ENCODE peak calls at places on chromosomes 11 and 22, in seven cellular contexts. One of them, this sample, is unnamed.

GRCh38 chr11:100687032-100687629 is at the start of gene ARHGAP42:
- DNase-seq in tibial artery: peak; percentile 81
- DNase-seq in suprapubic skin: peak; percentile 85
- DNase-seq in Caco-2: peak; percentile 83
- DNase-seq in PC-3: peak; percentile 72
- DNase-seq in heart left ventricle: peak; percentile 84
- DNase-seq in K562: peak; percentile 53
- DNase-seq in this sample: no peak

GRCh38 chr11:35418847-35419712 is at the start of gene SLC1A2:
- DNase-seq in tibial artery: no peak
- DNase-seq in heart left ventricle: peak; percentile 66
- DNase-seq in suprapubic skin: no peak
- DNase-seq in Caco-2: no peak
- DNase-seq in K562: no peak
- DNase-seq in PC-3: no peak
- DNase-seq in this sample: no peak

GRCh38 chr22:50656122-50657070 is 16.2 kb upstream of the SHANK3 start:
- DNase-seq in heart left ventricle: no peak
- DNase-seq in Caco-2: no peak
- DNase-seq in tibial artery: no peak
- DNase-seq in suprapubic skin: no peak
- DNase-seq in PC-3: peak; percentile 73
- DNase-seq in K562: no peak
- DNase-seq in this sample: peak; percentile 24

GRCh38 chr11:56819916-56820315 is 71.4 kb upstream of the OR9G4 start:
- DNase-seq in K562: no peak
- DNase-seq in tibial artery: no peak
- DNase-seq in heart left ventricle: no peak
- DNase-seq in suprapubic skin: no peak
- DNase-seq in Caco-2: no peak
- DNase-seq in PC-3: no peak
- DNase-seq in this sample: no peak

GRCh38 chr22:17095538-17095937 is 10.7 kb downstream of the IL17RA start:
- DNase-seq in Caco-2: no peak
- DNase-seq in tibial artery: peak; percentile 31
- DNase-seq in heart left ventricle: no peak
- DNase-seq in K562: no peak
- DNase-seq in PC-3: no peak
- DNase-seq in suprapubic skin: peak; percentile 4
- DNase-seq in this sample: no peak

GRCh38 chr11:67490727-67491065 is 7.9 kb downstream of the AIP start:
- DNase-seq in suprapubic skin: peak; percentile 76
- DNase-seq in K562: no peak
- DNase-seq in PC-3: no peak
- DNase-seq in heart left ventricle: peak; percentile 64
- DNase-seq in tibial artery: no peak
- DNase-seq in Caco-2: no peak
- DNase-seq in this sample: no peak

GRCh38 chr22:40855960-40856512 is 403 bp downstream of the ST13 start:
- DNase-seq in PC-3: no peak
- DNase-seq in Caco-2: peak; percentile 37
- DNase-seq in tibial artery: no peak
- DNase-seq in suprapubic skin: no peak
- DNase-seq in K562: peak; percentile 16
- DNase-seq in heart left ventricle: no peak
- DNase-seq in this sample: no peak

GRCh38 chr11:32304521-32304920 is 130.8 kb downstream of the WT1 start:
- DNase-seq in Caco-2: no peak
- DNase-seq in K562: no peak
- DNase-seq in suprapubic skin: no peak
- DNase-seq in PC-3: no peak
- DNase-seq in tibial artery: no peak
- DNase-seq in heart left ventricle: no peak
- DNase-seq in this sample: no peak

GRCh38 chr11:31355131-31355530 is 14.4 kb downstream of the DCDC1 start:
- DNase-seq in K562: no peak
- DNase-seq in PC-3: no peak
- DNase-seq in heart left ventricle: no peak
- DNase-seq in suprapubic skin: no peak
- DNase-seq in tibial artery: no peak
- DNase-seq in Caco-2: no peak
- DNase-seq in this sample: peak; percentile 61

GRCh38 chr11:95134491-95134890 is 44.8 kb downstream of the ENDOD1 start:
- DNase-seq in heart left ventricle: no peak
- DNase-seq in suprapubic skin: no peak
- DNase-seq in Caco-2: no peak
- DNase-seq in PC-3: peak; percentile 95
- DNase-seq in tibial artery: no peak
- DNase-seq in K562: no peak
- DNase-seq in this sample: peak; percentile 53

GRCh38 chr11:27353593-27354358 is 9.2 kb downstream of the CCDC34 start:
- DNase-seq in heart left ventricle: no peak
- DNase-seq in Caco-2: no peak
- DNase-seq in tibial artery: no peak
- DNase-seq in PC-3: no peak
- DNase-seq in suprapubic skin: no peak
- DNase-seq in K562: no peak
- DNase-seq in this sample: peak; percentile 44

GRCh38 chr22:32050678-32051515 is 7.8 kb downstream of the SLC5A1 start:
- DNase-seq in K562: peak; percentile 30
- DNase-seq in suprapubic skin: peak; percentile 82
- DNase-seq in tibial artery: no peak
- DNase-seq in Caco-2: peak; percentile 38
- DNase-seq in heart left ventricle: no peak
- DNase-seq in PC-3: peak; percentile 88
- DNase-seq in this sample: peak; percentile 63

GRCh38 chr11:114822038-114822437 is 143.7 kb downstream of the NXPE2 start:
- DNase-seq in suprapubic skin: no peak
- DNase-seq in tibial artery: no peak
- DNase-seq in Caco-2: no peak
- DNase-seq in K562: no peak
- DNase-seq in heart left ventricle: no peak
- DNase-seq in PC-3: no peak
- DNase-seq in this sample: no peak

GRCh38 chr22:48578138-48579034 is 1249.3 kb downstream of the BRD1 start:
- DNase-seq in tibial artery: no peak
- DNase-seq in heart left ventricle: peak; percentile 39
- DNase-seq in PC-3: no peak
- DNase-seq in K562: no peak
- DNase-seq in Caco-2: no peak
- DNase-seq in suprapubic skin: no peak
- DNase-seq in this sample: no peak

GRCh38 chr11:117833401-117833891 is 8.9 kb upstream of the FXYD2 start:
- DNase-seq in PC-3: no peak
- DNase-seq in suprapubic skin: peak; percentile 77
- DNase-seq in K562: no peak
- DNase-seq in Caco-2: peak; percentile 91
- DNase-seq in heart left ventricle: no peak
- DNase-seq in tibial artery: peak; percentile 67
- DNase-seq in this sample: peak; percentile 11

GRCh38 chr11:70402685-70403084 is 4.4 kb downstream of the CTTN start:
- DNase-seq in Caco-2: no peak
- DNase-seq in heart left ventricle: no peak
- DNase-seq in tibial artery: no peak
- DNase-seq in K562: no peak
- DNase-seq in suprapubic skin: no peak
- DNase-seq in PC-3: peak; percentile 10
- DNase-seq in this sample: no peak

GRCh38 chr11:70399681-70400112 is 1.4 kb downstream of the CTTN start:
- DNase-seq in tibial artery: peak; percentile 96
- DNase-seq in K562: peak; percentile 79
- DNase-seq in PC-3: peak; percentile 99
- DNase-seq in heart left ventricle: peak; percentile 87
- DNase-seq in Caco-2: peak; percentile 84
- DNase-seq in suprapubic skin: peak; percentile 87
- DNase-seq in this sample: peak; percentile 84

GRCh38 chr11:70398834-70399680 is 728 bp downstream of the CTTN start:
- DNase-seq in suprapubic skin: no peak
- DNase-seq in K562: no peak
- DNase-seq in PC-3: no peak
- DNase-seq in tibial artery: peak; percentile 76
- DNase-seq in Caco-2: no peak
- DNase-seq in heart left ventricle: no peak
- DNase-seq in this sample: no peak

GRCh38 chr11:70397983-70398833 is at the start of gene CTTN:
- DNase-seq in Caco-2: peak; percentile 96
- DNase-seq in tibial artery: peak; percentile 91
- DNase-seq in heart left ventricle: peak; percentile 92
- DNase-seq in PC-3: peak; percentile 88
- DNase-seq in K562: peak; percentile 97
- DNase-seq in suprapubic skin: peak; percentile 90
- DNase-seq in this sample: peak; percentile 57

GRCh38 chr11:70400643-70401042 is 2.3 kb downstream of the CTTN start:
- DNase-seq in PC-3: no peak
- DNase-seq in heart left ventricle: no peak
- DNase-seq in tibial artery: no peak
- DNase-seq in Caco-2: no peak
- DNase-seq in suprapubic skin: no peak
- DNase-seq in K562: no peak
- DNase-seq in this sample: no peak
- H3K4me3 ChIP-seq in PC-3: peak overlapping the region; percentile 73
- H3K4me3 ChIP-seq in heart left ventricle: no peak overlapping the region
- H3K4me3 ChIP-seq in tibial artery: no peak overlapping the region
- H3K4me3 ChIP-seq in Caco-2: no peak overlapping the region
- H3K4me3 ChIP-seq in suprapubic skin: no peak overlapping the region
- H3K4me3 ChIP-seq in K562: no peak overlapping the region
- H3K4me3 ChIP-seq in this sample: no peak overlapping the region

DNA sequence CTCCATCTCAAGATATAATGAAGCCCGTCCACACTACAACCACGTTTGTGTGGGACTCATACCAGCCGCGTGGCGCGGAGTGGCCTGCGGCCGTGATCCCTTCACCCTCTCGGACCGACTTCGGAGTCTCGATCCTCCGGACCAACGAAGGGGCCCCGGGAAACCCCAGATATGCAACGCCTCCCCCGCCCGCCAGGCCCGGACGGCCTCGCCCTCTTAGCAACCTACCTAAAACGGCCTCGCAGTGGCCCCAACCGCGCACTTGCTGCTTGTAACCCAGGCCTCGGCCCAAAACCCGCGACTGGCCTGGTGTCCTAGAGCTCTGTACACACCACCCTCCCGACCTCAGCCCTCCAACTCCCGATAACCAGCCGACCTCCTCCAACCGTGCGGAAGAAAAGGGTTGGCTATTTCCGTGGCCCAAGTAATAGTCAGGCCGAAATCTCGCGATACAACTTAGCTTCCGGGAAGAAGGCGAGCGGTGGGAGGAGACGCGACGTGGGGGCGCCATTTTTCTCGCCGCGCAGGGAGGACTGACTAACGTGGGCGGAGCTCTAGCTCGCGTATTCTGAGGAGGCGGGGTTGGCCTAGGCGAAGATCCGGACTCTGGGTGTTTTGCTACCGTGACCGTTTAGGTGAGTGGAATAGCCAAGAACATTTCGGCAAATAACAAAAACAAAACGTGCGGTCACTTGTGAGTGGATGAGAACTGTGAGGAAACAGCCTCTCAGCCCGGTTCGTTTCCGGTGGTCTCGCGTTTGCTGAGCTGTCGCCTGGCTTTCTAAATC is at the start of the genes C11orf54 and TAF1D:
- DNase-seq in Caco-2: peak; percentile 100
- DNase-seq in PC-3: peak; percentile 99
- DNase-seq in tibial artery: peak; percentile 99
- DNase-seq in suprapubic skin: peak; percentile 99
- DNase-seq in heart left ventricle: peak; percentile 98
- DNase-seq in K562: peak; percentile 94
- DNase-seq in this sample: peak; percentile 92
- H3K4me3 ChIP-seq in Caco-2: peak within 1 kb of the TSS; percentile 74
- H3K4me3 ChIP-seq in PC-3: peak within 1 kb of the TSS; percentile 96
- H3K4me3 ChIP-seq in tibial artery: peak within 1 kb of the TSS; percentile 74
- H3K4me3 ChIP-seq in suprapubic skin: peak within 1 kb of the TSS; percentile 87
- H3K4me3 ChIP-seq in heart left ventricle: peak within 1 kb of the TSS; percentile 57
- H3K4me3 ChIP-seq in K562: peak within 1 kb of the TSS; percentile 79
- H3K4me3 ChIP-seq in this sample: peak within 1 kb of the TSS; percentile 93

DNA sequence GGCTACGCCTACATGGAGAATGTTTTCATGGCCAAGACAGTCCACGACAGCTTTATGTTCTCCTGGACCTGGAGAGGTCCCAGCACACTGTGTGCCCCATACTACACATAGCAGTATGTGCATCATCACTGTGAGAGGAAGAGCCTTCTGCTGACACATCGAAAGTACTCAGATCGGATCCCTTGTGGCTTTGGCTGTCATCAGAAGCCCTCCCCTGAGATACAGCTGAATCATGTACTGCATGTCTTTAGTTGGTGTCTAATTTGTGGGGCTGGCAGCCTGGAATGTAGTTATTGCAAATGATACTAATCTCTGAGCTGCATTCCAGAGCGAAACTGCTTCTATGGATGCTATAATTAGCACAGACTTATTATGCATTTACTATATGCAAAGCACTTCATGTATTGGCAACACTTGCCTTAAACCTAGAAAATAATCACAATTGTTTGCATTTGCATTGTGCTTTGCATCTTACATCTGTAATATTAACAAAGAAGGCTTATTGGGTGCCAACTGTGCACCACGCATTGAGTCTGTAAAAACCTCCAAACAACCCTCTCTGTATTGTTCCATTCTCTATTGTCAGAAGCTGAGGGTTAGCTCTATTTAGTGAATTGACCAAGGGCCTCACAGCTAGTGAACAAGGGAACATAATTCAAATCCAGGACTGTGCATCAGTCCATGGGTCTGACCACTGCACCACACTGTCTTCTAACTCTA is 89.2 kb upstream of the CRTAM start:
- DNase-seq in tibial artery: no peak
- DNase-seq in suprapubic skin: no peak
- DNase-seq in K562: peak; percentile 13
- DNase-seq in heart left ventricle: no peak
- DNase-seq in Caco-2: no peak
- DNase-seq in PC-3: peak; percentile 86
- DNase-seq in this sample: peak; percentile 99
- H3K4me3 ChIP-seq in tibial artery: no peak overlapping the region
- H3K4me3 ChIP-seq in suprapubic skin: no peak overlapping the region
- H3K4me3 ChIP-seq in K562: no peak overlapping the region
- H3K4me3 ChIP-seq in heart left ventricle: no peak overlapping the region
- H3K4me3 ChIP-seq in Caco-2: no peak overlapping the region
- H3K4me3 ChIP-seq in PC-3: no peak overlapping the region
- H3K4me3 ChIP-seq in this sample: no peak overlapping the region

GRCh38 chr22:43483669-43484068 is 71.9 kb downstream of the MPPED1 start:
- DNase-seq in PC-3: no peak
- DNase-seq in heart left ventricle: no peak
- DNase-seq in suprapubic skin: no peak
- DNase-seq in K562: no peak
- DNase-seq in Caco-2: no peak
- DNase-seq in tibial artery: no peak
- DNase-seq in this sample: no peak

GRCh38 chr22:43483266-43483665 is 71.5 kb downstream of the MPPED1 start:
- DNase-seq in PC-3: no peak
- DNase-seq in suprapubic skin: no peak
- DNase-seq in K562: no peak
- DNase-seq in Caco-2: no peak
- DNase-seq in tibial artery: no peak
- DNase-seq in heart left ventricle: no peak
- DNase-seq in this sample: no peak

GRCh38 chr22:43479962-43480361 is 68.1 kb downstream of the MPPED1 start:
- DNase-seq in heart left ventricle: no peak
- DNase-seq in tibial artery: no peak
- DNase-seq in Caco-2: no peak
- DNase-seq in PC-3: no peak
- DNase-seq in suprapubic skin: no peak
- DNase-seq in K562: no peak
- DNase-seq in this sample: no peak

GRCh38 chr22:43482310-43482625 is 70.5 kb downstream of the MPPED1 start:
- DNase-seq in tibial artery: no peak
- DNase-seq in K562: no peak
- DNase-seq in heart left ventricle: no peak
- DNase-seq in suprapubic skin: no peak
- DNase-seq in PC-3: no peak
- DNase-seq in Caco-2: no peak
- DNase-seq in this sample: no peak

GRCh38 chr22:43481528-43482309 is 69.9 kb downstream of the MPPED1 start:
- DNase-seq in tibial artery: no peak
- DNase-seq in heart left ventricle: no peak
- DNase-seq in Caco-2: no peak
- DNase-seq in PC-3: no peak
- DNase-seq in K562: no peak
- DNase-seq in suprapubic skin: no peak
- DNase-seq in this sample: no peak
- H3K4me3 ChIP-seq in tibial artery: no peak overlapping the region
- H3K4me3 ChIP-seq in heart left ventricle: no peak overlapping the region
- H3K4me3 ChIP-seq in Caco-2: no peak overlapping the region
- H3K4me3 ChIP-seq in PC-3: no peak overlapping the region
- H3K4me3 ChIP-seq in K562: no peak overlapping the region
- H3K4me3 ChIP-seq in suprapubic skin: no peak overlapping the region
- H3K4me3 ChIP-seq in this sample: no peak overlapping the region

This sample was measured in skeletal muscle cell.